ENCODE peak calls at places on chromosomes 1 and 21, in nine cellular contexts. P is astrocyte of the cerebellum; T is hippocampal formation; H is SW480; C is MCF 10A; M is stimulated activated CD8-positive, alpha-beta memory T cell treated with anti-CD3 and anti-CD28 coated beads, Interleukin-4, amount 100 ng/mL, for 48 hours; A is effector memory CD8-positive, alpha-beta T cell; J is head of caudate nucleus; L is NCI-H1105 treated with DMSO at 0.1 percent for 48 hours. B is an unnamed sample.

GRCh38 chr1:47924649-47925048 is 72.5 kb downstream of the TRABD2B start:
- DNase-seq in J (no peak), A (no peak), M (no peak), H (no peak), L (no peak), P (no peak), C (no peak), T (no peak), B (no peak)

GRCh38 chr1:2135425-2135824 is 59.1 kb downstream of the FAAP20 start:
- DNase-seq in A (no peak), H (peak), C (no peak), L (no peak), P (no peak), M (no peak), T (no peak), J (no peak), B (peak)

GRCh38 chr1:203202431-203203245 is 16.1 kb upstream of the CHI3L1 start:
- DNase-seq in J (no peak), T (no peak), L (no peak), P (no peak), C (peak), M (no peak), H (no peak), A (no peak), B (no peak)

GRCh38 chr1:245671966-245672767 is 517.4 kb downstream of the KIF26B start:
- DNase-seq in T (no peak), A (no peak), C (no peak), P (no peak), H (no peak), M (no peak), J (no peak), L (no peak), B (no peak)

GRCh38 chr1:2049517-2050481 is at the start of gene PRKCZ:
- DNase-seq in T (peak), H (peak), M (peak), P (no peak), C (peak), J (peak), A (peak), L (peak), B (peak)

GRCh38 chr1:232725303-232726047 is 79.7 kb upstream of the MAP10 start:
- DNase-seq in H (no peak), T (no peak), P (no peak), M (no peak), L (no peak), J (no peak), C (peak), A (no peak), B (no peak)

GRCh38 chr1:201251851-201252430 is 31.4 kb upstream of the PKP1 start:
- DNase-seq in A (no peak), T (no peak), J (no peak), M (no peak), P (no peak), C (no peak), H (no peak), L (no peak), B (no peak)

GRCh38 chr1:205442051-205442721 is 13.7 kb downstream of the BLACAT1 start:
- DNase-seq in J (no peak), T (no peak), L (no peak), C (no peak), P (no peak), M (no peak), H (peak), A (no peak), B (peak)

GRCh38 chr1:3373175-3373574 is 81.3 kb upstream of the ARHGEF16 start:
- DNase-seq in H (no peak), L (no peak), J (no peak), A (peak), C (no peak), T (no peak), M (no peak), P (no peak), B (no peak)

GRCh38 chr1:64343105-64343960 is 126.6 kb upstream of the CACHD1 start:
- DNase-seq in L (peak), J (no peak), T (no peak), P (peak), C (peak), H (peak), A (no peak), M (no peak), B (peak)

GRCh38 chr1:56715161-56715560 is 70.0 kb downstream of the PRKAA2 start:
- DNase-seq in A (no peak), P (no peak), C (no peak), M (no peak), L (no peak), T (no peak), H (no peak), J (no peak), B (no peak)

GRCh38 chr1:10251325-10252103 is 41.1 kb downstream of the KIF1B start:
- DNase-seq in M (no peak), T (no peak), C (peak), J (no peak), H (no peak), L (no peak), A (no peak), P (no peak), B (no peak)

GRCh38 chr1:48730164-48730864 is 46.4 kb downstream of the BEND5 start:
- DNase-seq in T (no peak), M (no peak), H (no peak), L (no peak), A (no peak), C (no peak), P (no peak), J (no peak), B (no peak)

GRCh38 chr1:20158358-20159070 is 19.4 kb downstream of the PLA2G2F start:
- DNase-seq in H (no peak), M (no peak), L (no peak), P (no peak), C (no peak), T (no peak), A (no peak), J (no peak), B (no peak)

GRCh38 chr1:89760496-89760895 is 60.3 kb upstream of the LRRC8D start:
- DNase-seq in C (no peak), A (no peak), L (no peak), T (no peak), M (no peak), H (no peak), P (no peak), J (no peak), B (no peak)

GRCh38 chr1:9600861-9601834 is 12.4 kb downstream of the TMEM201 start:
- DNase-seq in T (no peak), J (no peak), L (no peak), A (no peak), M (no peak), P (no peak), H (no peak), C (no peak), B (no peak)

GRCh38 chr1:156860113-156860638 is 489 bp upstream of the NTRK1 start:
- DNase-seq in L (peak), P (no peak), A (peak), M (peak), J (peak), C (peak), H (peak), T (peak), B (peak)

GRCh38 chr1:109521465-109521951 is 12.0 kb upstream of the AMIGO1 start:
- DNase-seq in T (no peak), M (no peak), L (no peak), P (no peak), J (no peak), H (no peak), C (no peak), A (no peak), B (no peak)

GRCh38 chr1:55817027-55817426 is 601.9 kb upstream of the USP24 start:
- DNase-seq in J (no peak), M (no peak), H (no peak), L (no peak), P (no peak), C (no peak), A (no peak), T (no peak), B (no peak)

GRCh38 chr1:93033029-93033428 is 46.1 kb upstream of the MTF2 start:
- DNase-seq in P (no peak), C (no peak), M (no peak), J (no peak), A (no peak), H (no peak), L (no peak), T (no peak), B (no peak)

GRCh38 chr1:118563969-118564951 is 379.2 kb upstream of the SPAG17 start:
- DNase-seq in L (no peak), P (no peak), T (no peak), A (no peak), C (no peak), H (no peak), M (no peak), J (no peak), B (no peak)

GRCh38 chr21:29187939-29188338 is 57.5 kb downstream of the MAP3K7CL start:
- DNase-seq in P (peak), T (no peak), J (peak), L (no peak), A (no peak), C (peak), M (no peak), H (peak), B (peak)

GRCh38 chr1:202046748-202047708 is 36.6 kb downstream of the ELF3 start:
- DNase-seq in L (no peak), H (peak), P (no peak), C (peak), A (no peak), M (no peak), J (no peak), T (no peak), B (peak)

GRCh38 chr1:20151906-20152598 is 12.9 kb downstream of the PLA2G2F start:
- DNase-seq in M (peak), J (peak), A (peak), H (peak), T (peak), P (peak), L (peak), C (peak), B (peak)

GRCh38 chr1:62905309-62905708 is 121.4 kb downstream of the ATG4C start:
- DNase-seq in L (peak), M (no peak), A (no peak), H (no peak), C (no peak), J (no peak), P (no peak), T (no peak), B (no peak)

GRCh38 chr1:44002606-44003157 is 11.3 kb downstream of the CCDC24 start:
- DNase-seq in T (no peak), C (no peak), P (no peak), M (no peak), L (no peak), H (no peak), J (no peak), A (no peak), B (no peak)

GRCh38 chr21:41530366-41530765 is 22.4 kb upstream of the TMPRSS2 start:
- DNase-seq in J (no peak), L (no peak), A (no peak), P (no peak), H (no peak), T (no peak), M (no peak), C (no peak), B (no peak)

GRCh38 chr1:217138173-217138838 is 415.1 kb upstream of the ESRRG start:
- DNase-seq in A (no peak), L (no peak), H (no peak), C (no peak), J (no peak), M (no peak), P (no peak), T (no peak), B (no peak)

GRCh38 chr1:116990612-116991151 is 10.9 kb upstream of the CD101 start:
- DNase-seq in H (no peak), L (no peak), P (peak), C (peak), M (no peak), T (peak), J (peak), A (no peak), B (no peak)

GRCh38 chr1:80143361-80143760 is 1136.8 kb upstream of the ADGRL4 start:
- DNase-seq in L (no peak), M (no peak), C (no peak), T (no peak), J (no peak), P (no peak), H (no peak), A (no peak), B (no peak)

GRCh38 chr1:24244519-24245268 is 57.6 kb upstream of the IFNLR1 start:
- DNase-seq in J (no peak), C (no peak), L (no peak), P (no peak), A (no peak), M (no peak), H (no peak), T (no peak), B (no peak)

GRCh38 chr1:21378705-21379494 is 61.0 kb upstream of the NBPF3 start:
- DNase-seq in J (no peak), P (no peak), H (peak), T (no peak), M (no peak), C (peak), L (no peak), A (no peak), B (peak)

GRCh38 chr1:205961405-205961804 is 18.1 kb upstream of the SLC26A9 start:
- DNase-seq in A (no peak), H (no peak), T (no peak), C (peak), P (no peak), L (no peak), J (peak), M (peak), B (peak)

GRCh38 chr1:36750706-36751105 is 268.0 kb upstream of the CSF3R start:
- DNase-seq in C (no peak), J (no peak), M (no peak), T (no peak), P (no peak), H (no peak), L (no peak), A (no peak), B (no peak)

B was measured in Calu3.